ENCODE peak calls at places on chromosomes 13 and 19, in nine cellular contexts. K is NCI-H187; M is mesothelial cell of epicardium; X is hypothalamus; E is stimulated activated CD4-positive, alpha-beta T cell treated with anti-CD3 and anti-CD28 coated beads, Interleukin-2, amount 100 ng/mL, for 4 hours; O is DMS 273 treated with DMSO at 0.1 percent for 48 hours; Y is head of caudate nucleus; U is aorta; H is substantia nigra. D is an unnamed sample.

GRCh38 chr19:8361921-8362793 is 1.8 kb upstream of the ANGPTL4 start:
- DNase-seq in K (no peak), M (peak), X (peak), E (no peak), O (peak), Y (peak), U (peak), H (peak), D (peak)

GRCh38 chr13:56615572-56615971 is 525.1 kb upstream of the PRR20A start:
- DNase-seq in K (no peak), M (no peak), X (no peak), E (no peak), O (no peak), Y (no peak), U (no peak), H (no peak), D (no peak)

GRCh38 chr13:83151308-83151660 is 731.0 kb downstream of the SLITRK1 start:
- DNase-seq in K (no peak), M (no peak), X (no peak), E (no peak), O (no peak), Y (no peak), U (no peak), H (no peak), D (no peak)

GRCh38 chr13:97448503-97449251 is 14.7 kb downstream of the RAP2A start:
- DNase-seq in K (no peak), M (no peak), X (no peak), E (no peak), O (no peak), Y (no peak), U (no peak), H (no peak), D (no peak)

GRCh38 chr13:33510350-33510749 is 224.8 kb upstream of the STARD13 start:
- DNase-seq in K (no peak), M (no peak), X (no peak), E (no peak), O (no peak), Y (no peak), U (no peak), H (no peak), D (no peak)

GRCh38 chr13:38008636-38009035 is 139.1 kb upstream of the TRPC4 start:
- DNase-seq in K (no peak), M (no peak), X (no peak), E (no peak), O (no peak), Y (peak), U (no peak), H (no peak), D (no peak)

GRCh38 chr19:42206871-42207755 is 10.4 kb downstream of the DEDD2 start:
- DNase-seq in K (no peak), M (no peak), X (no peak), E (no peak), O (no peak), Y (peak), U (no peak), H (no peak), D (peak)

GRCh38 chr19:12833747-12834417 is 497 bp downstream of the RTBDN start:
- DNase-seq in K (no peak), M (no peak), X (no peak), E (no peak), O (no peak), Y (peak), U (no peak), H (no peak), D (no peak)

GRCh38 chr13:40340368-40341085 is 325.9 kb downstream of the FOXO1 start:
- DNase-seq in K (no peak), M (no peak), X (no peak), E (no peak), O (peak), Y (no peak), U (no peak), H (no peak), D (no peak)

GRCh38 chr13:67614013-67614412 is 383.9 kb upstream of the PCDH9 start:
- DNase-seq in K (no peak), M (no peak), X (no peak), E (no peak), O (no peak), Y (no peak), U (no peak), H (no peak), D (no peak)

GRCh38 chr19:13353625-13354024 is 152.7 kb downstream of the CACNA1A start:
- DNase-seq in K (no peak), M (no peak), X (no peak), E (no peak), O (no peak), Y (no peak), U (no peak), H (no peak), D (no peak)

GRCh38 chr13:97340399-97340798 is 93.6 kb upstream of the RAP2A start:
- DNase-seq in K (no peak), M (no peak), X (no peak), E (no peak), O (no peak), Y (no peak), U (no peak), H (no peak), D (no peak)

GRCh38 chr19:13859361-13859880 is 17.5 kb upstream of the NANOS3 start:
- DNase-seq in K (no peak), M (no peak), X (no peak), E (no peak), O (peak), Y (no peak), U (no peak), H (no peak), D (no peak)

GRCh38 chr13:79541426-79542049 is 60.6 kb downstream of the NDFIP2 start:
- DNase-seq in K (peak), M (no peak), X (no peak), E (no peak), O (peak), Y (no peak), U (no peak), H (no peak), D (no peak)

GRCh38 chr13:73103238-73103637 is 44.4 kb downstream of the KLF5 start:
- DNase-seq in K (no peak), M (no peak), X (no peak), E (no peak), O (no peak), Y (no peak), U (no peak), H (no peak), D (no peak)